ENCODE peak calls at places on chromosome 6, in six cellular contexts. One of them, this sample, is unnamed.

GRCh38 chr6:44627879-44628271 is 240.4 kb downstream of the CDC5L start:
- DNase-seq in left ventricle myocardium inferior: no peak
- DNase-seq in ELF-1: no peak
- DNase-seq in thoracic aorta: no peak
- DNase-seq in BJ: no peak
- DNase-seq in NT2/D1: no peak
- DNase-seq in this sample: no peak

GRCh38 chr6:139029470-139030210 is 1.1 kb downstream of the ABRACL start:
- DNase-seq in thoracic aorta: no peak
- DNase-seq in NT2/D1: no peak
- DNase-seq in ELF-1: peak
- DNase-seq in left ventricle myocardium inferior: peak
- DNase-seq in BJ: no peak
- DNase-seq in this sample: peak

GRCh38 chr6:150352321-150353296 is 16.2 kb upstream of the IYD start:
- DNase-seq in NT2/D1: no peak
- DNase-seq in ELF-1: no peak
- DNase-seq in thoracic aorta: no peak
- DNase-seq in left ventricle myocardium inferior: no peak
- DNase-seq in BJ: peak
- DNase-seq in this sample: no peak

GRCh38 chr6:16947461-16948159 is 154.2 kb upstream of the STMND1 start:
- DNase-seq in left ventricle myocardium inferior: no peak
- DNase-seq in BJ: peak
- DNase-seq in thoracic aorta: no peak
- DNase-seq in NT2/D1: no peak
- DNase-seq in ELF-1: peak
- DNase-seq in this sample: peak

GRCh38 chr6:32952817-32953739 is at the start of gene HLA-DMA:
- DNase-seq in BJ: peak
- DNase-seq in ELF-1: peak
- DNase-seq in NT2/D1: no peak
- DNase-seq in left ventricle myocardium inferior: peak
- DNase-seq in thoracic aorta: peak
- DNase-seq in this sample: peak

GRCh38 chr6:90383212-90383611 is 86.6 kb upstream of the BACH2 start:
- DNase-seq in ELF-1: no peak
- DNase-seq in BJ: no peak
- DNase-seq in left ventricle myocardium inferior: no peak
- DNase-seq in thoracic aorta: no peak
- DNase-seq in NT2/D1: no peak
- DNase-seq in this sample: no peak

GRCh38 chr6:166999845-167000253 is 652 bp downstream of the CEP43 start:
- DNase-seq in left ventricle myocardium inferior: no peak
- DNase-seq in BJ: no peak
- DNase-seq in NT2/D1: no peak
- DNase-seq in thoracic aorta: no peak
- DNase-seq in ELF-1: no peak
- DNase-seq in this sample: no peak

GRCh38 chr6:13811627-13812358 is 2.6 kb downstream of the MCUR1 start:
- DNase-seq in left ventricle myocardium inferior: no peak
- DNase-seq in BJ: no peak
- DNase-seq in thoracic aorta: no peak
- DNase-seq in ELF-1: no peak
- DNase-seq in NT2/D1: no peak
- DNase-seq in this sample: no peak

GRCh38 chr6:12009904-12010634 is 2.0 kb upstream of the HIVEP1 start:
- DNase-seq in NT2/D1: no peak
- DNase-seq in ELF-1: no peak
- DNase-seq in BJ: no peak
- DNase-seq in thoracic aorta: no peak
- DNase-seq in left ventricle myocardium inferior: no peak
- DNase-seq in this sample: no peak

GRCh38 chr6:111485316-111485715 is 2.3 kb upstream of the REV3L start:
- DNase-seq in thoracic aorta: no peak
- DNase-seq in BJ: no peak
- DNase-seq in left ventricle myocardium inferior: no peak
- DNase-seq in ELF-1: no peak
- DNase-seq in NT2/D1: no peak
- DNase-seq in this sample: no peak

GRCh38 chr6:57021086-57021720 is 25.3 kb upstream of the KIAA1586 start:
- DNase-seq in thoracic aorta: no peak
- DNase-seq in BJ: peak
- DNase-seq in NT2/D1: no peak
- DNase-seq in ELF-1: no peak
- DNase-seq in left ventricle myocardium inferior: no peak
- DNase-seq in this sample: peak

GRCh38 chr6:16918586-16918985 is 157.3 kb upstream of the ATXN1 start:
- DNase-seq in thoracic aorta: no peak
- DNase-seq in ELF-1: no peak
- DNase-seq in BJ: no peak
- DNase-seq in NT2/D1: no peak
- DNase-seq in left ventricle myocardium inferior: no peak
- DNase-seq in this sample: no peak

GRCh38 chr6:134689177-134689576 is 260.7 kb downstream of the ALDH8A1 start:
- DNase-seq in thoracic aorta: no peak
- DNase-seq in ELF-1: no peak
- DNase-seq in BJ: no peak
- DNase-seq in NT2/D1: no peak
- DNase-seq in left ventricle myocardium inferior: peak
- DNase-seq in this sample: no peak

GRCh38 chr6:79895382-79896100 is 51.8 kb downstream of the ELOVL4 start:
- DNase-seq in BJ: no peak
- DNase-seq in thoracic aorta: no peak
- DNase-seq in ELF-1: no peak
- DNase-seq in left ventricle myocardium inferior: no peak
- DNase-seq in NT2/D1: no peak
- DNase-seq in this sample: no peak

GRCh38 chr6:168031411-168032382 is 34.2 kb downstream of the KIF25 start:
- DNase-seq in NT2/D1: no peak
- DNase-seq in thoracic aorta: no peak
- DNase-seq in left ventricle myocardium inferior: peak
- DNase-seq in ELF-1: peak
- DNase-seq in BJ: peak
- DNase-seq in this sample: peak

GRCh38 chr6:140201787-140202458 is 827.5 kb upstream of the CITED2 start:
- DNase-seq in thoracic aorta: no peak
- DNase-seq in left ventricle myocardium inferior: no peak
- DNase-seq in NT2/D1: no peak
- DNase-seq in ELF-1: no peak
- DNase-seq in BJ: no peak
- DNase-seq in this sample: no peak

This sample was measured in AG04450.